ENCODE peak calls at places on chromosomes 13 and 19, in five cellular contexts. Y is K562, F is brain microvascular endothelial cell, G is mammary epithelial cell, A is foreskin fibroblast. D is an unnamed sample.

GRCh38 chr19:40322271-40322610 is 26.0 kb downstream of the C19orf47 start:
- DNase-seq in G (no peak), A (no peak), F (peak; percentile 52), Y (no peak), D (no peak)

GRCh38 chr13:97344250-97345175 is 89.5 kb upstream of the RAP2A start:
- DNase-seq in F (peak; percentile 60), G (peak; percentile 49), Y (peak; percentile 60), A (peak; percentile 83), D (peak; percentile 44)

GRCh38 chr19:3366761-3367571 is 583 bp downstream of the NFIC start:
- DNase-seq in Y (peak; percentile 81), F (no peak), G (peak; percentile 18), A (peak; percentile 63), D (no peak)

GRCh38 chr19:30649934-30650614 is 277.9 kb downstream of the ZNF536 start:
- DNase-seq in A (peak; percentile 79), Y (peak; percentile 59), G (peak; percentile 33), F (peak; percentile 52), D (peak; percentile 42)

GRCh38 chr13:20825476-20825875 is 51.7 kb upstream of the EEF1AKMT1 start:
- DNase-seq in G (no peak), Y (no peak), A (no peak), F (no peak), D (peak; percentile 50)

GRCh38 chr19:10815007-10815531 is 20.9 kb downstream of the TMED1 start:
- DNase-seq in G (no peak), Y (no peak), A (no peak), F (no peak), D (no peak)

GRCh38 chr13:49524740-49525501 is 29.2 kb downstream of the PHF11 start:
- DNase-seq in A (no peak), G (no peak), F (no peak), Y (no peak), D (no peak)

GRCh38 chr13:24215732-24216131 is 55.2 kb downstream of the SPATA13 start:
- DNase-seq in F (no peak), G (no peak), Y (no peak), A (peak; percentile 73), D (peak; percentile 70)

GRCh38 chr19:54459282-54460229 is 4.0 kb downstream of the LENG9 start:
- DNase-seq in F (no peak), A (peak; percentile 15), G (no peak), Y (no peak), D (no peak)

GRCh38 chr13:26881154-26881553 is 120.6 kb upstream of the GPR12 start:
- DNase-seq in A (peak; percentile 13), G (peak; percentile 72), Y (no peak), F (peak; percentile 45), D (no peak)

GRCh38 chr19:19294914-19295313 is 21.8 kb upstream of the TM6SF2 start:
- DNase-seq in F (no peak), G (no peak), Y (no peak), A (no peak), D (no peak)

GRCh38 chr13:113184568-113185440 is 23.7 kb downstream of the PCID2 start:
- DNase-seq in F (peak; percentile 7), Y (no peak), A (no peak), G (no peak), D (no peak)

GRCh38 chr19:33628921-33629825 is 7.4 kb downstream of the CHST8 start:
- DNase-seq in A (no peak), G (no peak), Y (no peak), F (no peak), D (no peak)

GRCh38 chr13:30129411-30129810 is 177.9 kb downstream of the KATNAL1 start:
- DNase-seq in F (no peak), G (no peak), A (no peak), Y (no peak), D (no peak)

GRCh38 chr13:44971656-44972595 is 17.3 kb downstream of the NUFIP1 start:
- DNase-seq in Y (no peak), G (no peak), A (no peak), F (no peak), D (no peak)

GRCh38 chr13:41289463-41289881 is 21.6 kb upstream of the NAA16 start:
- DNase-seq in A (no peak), G (no peak), Y (no peak), F (no peak), D (no peak)

GRCh38 chr19:18401580-18402112 is 4.2 kb upstream of the LRRC25 start:
- DNase-seq in G (peak; percentile 60), Y (peak; percentile 85), F (peak; percentile 62), A (peak; percentile 85), D (no peak)

GRCh38 chr19:8148410-8149231 is 771 bp downstream of the FBN3 start:
- DNase-seq in Y (peak; percentile 47), A (no peak), G (no peak), F (no peak), D (no peak)

GRCh38 chr19:9847087-9847671 is 12.1 kb downstream of the PIN1 start:
- DNase-seq in F (peak; percentile 93), A (peak; percentile 97), G (peak; percentile 71), Y (peak; percentile 73), D (peak; percentile 60)

GRCh38 chr19:16861875-16862274 is 26.9 kb upstream of the F2RL3 start:
- DNase-seq in A (no peak), F (no peak), G (no peak), Y (no peak), D (no peak)

GRCh38 chr19:37654525-37654832 is 786 bp downstream of the ZFP30 start:
- DNase-seq in F (peak; percentile 14), A (peak; percentile 41), Y (no peak), G (peak; percentile 18), D (peak; percentile 6)

GRCh38 chr13:74105871-74106270 is 28.3 kb downstream of the KLF12 start:
- DNase-seq in G (no peak), A (no peak), Y (no peak), F (no peak), D (no peak)

GRCh38 chr13:90502143-90502542 is 845.3 kb upstream of the MIR17HG start:
- DNase-seq in F (no peak), Y (no peak), G (no peak), A (no peak), D (no peak)

GRCh38 chr19:32123355-32123940 is 222.0 kb upstream of the ZNF507 start:
- DNase-seq in F (no peak), G (no peak), A (no peak), Y (no peak), D (no peak)

GRCh38 chr13:51785592-51786424 is 18.2 kb downstream of the DHRS12 start:
- DNase-seq in A (peak; percentile 87), G (no peak), F (no peak), Y (peak; percentile 66), D (no peak)

GRCh38 chr19:10402441-10403038 is 802 bp downstream of the CDC37 start:
- DNase-seq in A (peak; percentile 59), G (no peak), Y (peak; percentile 56), F (no peak), D (no peak)

GRCh38 chr19:11652056-11652455 is 54.8 kb downstream of the ZNF627 start:
- DNase-seq in G (no peak), Y (no peak), F (no peak), A (no peak), D (no peak)

DNA sequence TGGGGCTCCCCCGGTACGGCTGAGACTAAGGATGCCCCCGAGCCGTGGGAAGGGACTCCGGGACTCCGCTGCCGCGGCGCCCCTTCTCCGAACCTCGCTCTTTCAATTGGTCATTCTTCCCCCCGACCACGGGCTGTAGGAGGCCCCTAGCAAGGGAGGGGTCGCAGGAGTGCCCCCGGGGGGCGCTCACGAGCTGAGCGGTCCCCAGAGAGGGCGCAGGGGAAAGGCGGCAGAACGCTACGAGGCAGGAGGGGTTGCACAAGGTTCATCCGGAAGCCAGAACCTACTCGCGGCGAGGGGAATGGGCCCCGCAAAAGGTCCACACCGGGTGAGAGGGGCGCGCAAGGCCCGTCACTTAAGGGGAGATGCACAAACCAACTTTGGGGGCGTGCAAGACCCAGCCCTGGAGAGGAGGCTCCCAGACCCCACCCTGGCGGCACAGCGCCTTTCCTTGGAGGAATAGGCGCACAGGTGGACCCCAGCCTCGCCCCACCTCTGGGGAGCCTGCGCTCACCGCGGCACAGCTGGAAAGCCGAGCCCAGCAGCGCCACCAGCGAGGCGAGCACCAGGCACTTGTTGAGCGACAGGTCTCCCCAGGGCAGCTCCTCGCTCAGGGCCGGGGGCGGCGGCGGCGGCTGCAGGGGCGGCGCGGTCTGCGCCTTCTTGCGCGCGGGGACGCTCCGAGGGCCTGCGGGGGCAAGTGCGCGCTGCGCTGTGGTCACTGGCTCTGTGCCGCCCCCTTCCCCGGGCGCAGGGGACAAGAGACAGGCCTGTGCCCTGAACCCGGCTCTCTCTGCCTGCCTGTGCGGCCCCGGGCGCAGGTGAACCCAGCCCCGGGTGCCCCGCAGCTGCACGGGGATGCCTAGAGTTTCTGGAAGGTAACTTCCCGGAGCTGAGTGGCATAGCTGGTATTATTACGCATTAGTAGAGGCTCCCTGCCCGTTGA is 2.8 kb downstream of the JSRP1 start:
- DNase-seq in G (no peak), Y (no peak), A (no peak), F (no peak), D (no peak)
- TF ChIP-seq CTCF in G (no peak), Y (peak; percentile 8), A (no peak), F (peak; percentile 48), D (no peak)

DNA sequence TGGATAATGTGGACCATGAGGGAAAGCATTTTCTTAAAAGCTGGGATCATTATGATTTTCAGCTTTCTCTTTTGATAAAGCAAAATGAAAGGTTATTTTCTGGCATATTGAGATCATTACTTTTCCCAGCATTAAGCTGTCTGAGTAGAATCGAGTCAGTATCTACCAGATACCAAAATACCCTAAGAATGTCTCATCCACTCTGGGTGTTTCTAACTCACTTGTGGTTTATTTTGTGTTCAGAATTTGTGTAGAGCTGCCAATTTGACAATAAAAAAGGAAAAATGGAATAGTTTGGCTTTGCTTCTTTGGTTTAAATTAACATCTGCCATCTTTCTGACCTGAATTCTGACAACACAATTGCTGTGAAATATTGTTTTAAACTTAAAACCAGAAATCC is 438.7 kb upstream of the ARGLU1 start:
- DNase-seq in G (no peak), F (no peak), A (no peak), Y (no peak), D (no peak)
- H3K4me3 ChIP-seq in G (no peak overlapping the region), F (no peak overlapping the region), A (no peak overlapping the region), Y (no peak overlapping the region), D (no peak overlapping the region)

GRCh38 chr19:48713041-48713863 is 6.3 kb downstream of the MAMSTR start:
- DNase-seq in Y (peak; percentile 67), A (peak; percentile 52), G (no peak), F (peak; percentile 24), D (no peak)
- TF ChIP-seq CTCF in Y (peak; percentile 33), A (peak; percentile 27), G (peak; percentile 30), F (peak; percentile 59), D (peak; percentile 51)

GRCh38 chr19:35928507-35928906 is 7.7 kb upstream of the LRFN3 start:
- DNase-seq in A (no peak), Y (no peak), F (no peak), G (no peak), D (no peak)

GRCh38 chr19:35931161-35931873 is 4.9 kb upstream of the LRFN3 start:
- DNase-seq in A (peak; percentile 100), Y (peak; percentile 100), F (peak; percentile 99), G (peak; percentile 99), D (peak; percentile 99)

GRCh38 chr19:35935911-35936737 is at the start of gene LRFN3:
- DNase-seq in Y (peak; percentile 54), A (peak; percentile 90), G (peak; percentile 63), F (peak; percentile 46), D (peak; percentile 16)

GRCh38 chr19:35932291-35932936 is 3.8 kb upstream of the LRFN3 start:
- DNase-seq in A (no peak), G (no peak), Y (no peak), F (no peak), D (no peak)

DNA sequence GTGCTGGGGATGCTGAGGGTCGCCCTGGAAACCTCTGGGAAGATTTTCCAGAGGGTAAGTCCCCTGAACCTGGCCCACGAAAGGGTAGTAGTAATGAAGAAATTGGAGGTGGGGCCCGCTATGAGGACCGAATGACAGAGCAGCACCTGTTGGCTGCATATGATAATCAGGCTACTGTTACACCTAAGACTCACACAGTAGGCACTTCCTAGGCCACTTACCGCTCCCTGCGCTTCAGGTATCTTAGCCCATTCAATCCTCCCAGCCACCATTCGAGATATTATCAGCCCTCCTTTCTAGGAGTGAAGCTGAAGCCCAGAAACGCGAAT is 4.3 kb upstream of the LRFN3 start:
- DNase-seq in G (no peak), A (no peak), F (no peak), Y (no peak), D (no peak)
- H3K4me3 ChIP-seq in G (no peak overlapping the region), A (no peak overlapping the region), F (no peak overlapping the region), Y (no peak overlapping the region), D (no peak overlapping the region)